ENCODE peak calls at places on chromosomes 11 and 22, in seven cellular contexts. Q is lung; B is fibroblast of lung; X is mesendoderm; M is CD4-positive, alpha-beta memory T cell; O is adipocyte; G is esophagus squamous epithelium. K is an unnamed sample. For H3K4me1 and H3K27me3, the result is how much of the 10 kb centered on the place peaks cover.

GRCh38 chr11:69101100-69101791 is 52.5 kb downstream of the TPCN2 start:
- DNase-seq in Q (peak), B (peak), X (peak), M (peak), O (peak), G (no peak), K (peak)

GRCh38 chr11:86938900-86939880 is 16.0 kb downstream of the FZD4 start:
- DNase-seq in Q (no peak), B (peak), X (peak), M (peak), O (peak), G (no peak), K (peak)

GRCh38 chr11:113273720-113274119 is 40.7 kb upstream of the TTC12 start:
- DNase-seq in Q (no peak), B (no peak), X (peak), M (no peak), O (no peak), G (no peak), K (no peak)

GRCh38 chr11:43987384-43988039 is 45.1 kb downstream of the C11orf96 start:
- DNase-seq in Q (peak), B (peak), X (peak), M (no peak), O (peak), G (no peak), K (no peak)

GRCh38 chr11:126655807-126656128 is 300.3 kb downstream of the ST3GAL4 start:
- DNase-seq in Q (no peak), B (no peak), X (no peak), M (no peak), O (peak), G (no peak), K (no peak)

GRCh38 chr11:36195496-36196346 is 93.5 kb downstream of the COMMD9 start:
- DNase-seq in Q (peak), B (peak), X (no peak), M (no peak), O (peak), G (no peak), K (no peak)

GRCh38 chr11:65151500-65151899 is 17.2 kb upstream of the SYVN1 start:
- DNase-seq in Q (no peak), B (no peak), X (no peak), M (no peak), O (no peak), G (no peak), K (no peak)

GRCh38 chr22:34696557-34696956 is 369.4 kb upstream of the ISX start:
- DNase-seq in Q (no peak), B (no peak), X (peak), M (no peak), O (no peak), G (no peak), K (peak)

GRCh38 chr22:44497218-44497903 is 672 bp downstream of the RTL6 start:
- DNase-seq in Q (no peak), B (peak), X (peak), M (no peak), O (no peak), G (no peak), K (no peak)

GRCh38 chr11:68889948-68890446 is 13.6 kb downstream of the MRPL21 start:
- DNase-seq in Q (no peak), B (peak), X (peak), M (no peak), O (peak), G (no peak), K (peak)

GRCh38 chr11:75442161-75442885 is 9.3 kb upstream of the KLHL35 start:
- DNase-seq in Q (no peak), B (no peak), X (no peak), M (no peak), O (no peak), G (no peak), K (no peak)

GRCh38 chr11:1574256-1575242 is 2.5 kb upstream of the DUSP8 start:
- DNase-seq in Q (no peak), B (peak), X (no peak), M (peak), O (peak), G (no peak), K (peak)

GRCh38 chr11:33128739-33129138 is 32.5 kb downstream of the CSTF3 start:
- DNase-seq in Q (no peak), B (no peak), X (no peak), M (no peak), O (no peak), G (no peak), K (no peak)

GRCh38 chr11:126440792-126441514 is 85.5 kb downstream of the ST3GAL4 start:
- DNase-seq in Q (peak), B (peak), X (peak), M (peak), O (peak), G (no peak), K (peak)

GRCh38 chr11:70490208-70490607 is 91.9 kb downstream of the CTTN start:
- DNase-seq in Q (no peak), B (no peak), X (no peak), M (no peak), O (no peak), G (no peak), K (no peak)

GRCh38 chr11:74418509-74418895 is 20.3 kb upstream of the PGM2L1 start:
- DNase-seq in Q (no peak), B (peak), X (no peak), M (no peak), O (peak), G (no peak), K (no peak)

GRCh38 chr11:112694813-112695212 is 266.4 kb upstream of the NCAM1 start:
- DNase-seq in Q (no peak), B (no peak), X (peak), M (no peak), O (no peak), G (no peak), K (no peak)

GRCh38 chr11:13098890-13099289 is 89.8 kb downstream of the RASSF10 start:
- DNase-seq in Q (no peak), B (no peak), X (no peak), M (no peak), O (no peak), G (no peak), K (no peak)

GRCh38 chr22:45975266-45976161 is 1.4 kb downstream of the WNT7B start:
- DNase-seq in Q (peak), B (no peak), X (peak), M (no peak), O (no peak), G (no peak), K (no peak)

GRCh38 chr22:38724926-38725571 is 19.3 kb downstream of the GTPBP1 start:
- DNase-seq in Q (no peak), B (peak), X (peak), M (peak), O (peak), G (no peak), K (peak)

GRCh38 chr11:8838248-8838647 is 72.7 kb upstream of the AKIP1 start:
- DNase-seq in Q (no peak), B (peak), X (no peak), M (no peak), O (peak), G (no peak), K (no peak)

GRCh38 chr22:46010951-46011626 is 34.1 kb upstream of the WNT7B start:
- DNase-seq in Q (no peak), B (no peak), X (no peak), M (no peak), O (no peak), G (no peak), K (no peak)

GRCh38 chr11:103586756-103587155 is 449.7 kb upstream of the DDI1 start:
- DNase-seq in Q (no peak), B (no peak), X (no peak), M (no peak), O (peak), G (no peak), K (no peak)

GRCh38 chr11:14253878-14254277 is 105.1 kb downstream of the RRAS2 start:
- DNase-seq in Q (peak), B (peak), X (no peak), M (no peak), O (no peak), G (no peak), K (no peak)

GRCh38 chr11:115202900-115203552 is 301.2 kb downstream of the CADM1 start:
- DNase-seq in Q (no peak), B (no peak), X (no peak), M (no peak), O (no peak), G (no peak), K (peak)

GRCh38 chr22:36014539-36015072 is 14.0 kb downstream of the RBFOX2 start:
- DNase-seq in Q (no peak), B (no peak), X (no peak), M (no peak), O (no peak), G (no peak), K (no peak)
- H3K4me1 ChIP-seq in Q (under half), B (under half), X (under half), M (under half), O (under half), G (under half), K (under half)

GRCh38 chr22:43399980-43400358 is 11.8 kb upstream of the MPPED1 start:
- DNase-seq in Q (no peak), B (no peak), X (no peak), M (no peak), O (no peak), G (no peak), K (no peak)
- H3K4me3 ChIP-seq in Q (no peak), B (no peak), X (no peak), M (no peak), O (no peak), G (no peak), K (no peak)

DNA sequence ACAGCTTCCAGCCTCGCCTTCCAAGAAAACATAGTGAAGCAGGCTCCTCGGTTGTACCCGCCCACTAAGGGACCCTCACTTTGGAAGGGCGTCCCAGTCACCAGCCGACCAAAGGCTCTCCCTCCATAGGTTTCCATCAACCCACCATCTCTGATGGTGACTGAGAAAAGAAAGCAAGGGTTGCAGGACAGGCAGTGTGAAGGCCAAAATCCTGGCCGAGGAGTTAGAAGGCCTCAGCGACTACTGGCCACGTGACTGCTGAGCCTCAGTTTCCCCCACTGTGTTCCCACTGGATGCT is 2.7 kb downstream of the FXYD6 start:
- DNase-seq in Q (no peak), B (no peak), X (no peak), M (no peak), O (no peak), G (no peak), K (no peak)
- H3K27me3 ChIP-seq in Q (under half), B (under half), X (under half), M (under half), O (half or more), G (half or more), K (under half)

GRCh38 chr11:60918941-60919275 is 5.0 kb downstream of the TMEM109 start:
- DNase-seq in Q (no peak), B (peak), X (no peak), M (no peak), O (no peak), G (no peak), K (no peak)

GRCh38 chr11:60916669-60917206 is 2.8 kb downstream of the TMEM109 start:
- DNase-seq in Q (no peak), B (no peak), X (peak), M (no peak), O (no peak), G (no peak), K (no peak)

GRCh38 chr11:60918251-60918940 is 4.4 kb downstream of the TMEM109 start:
- DNase-seq in Q (no peak), B (no peak), X (peak), M (no peak), O (no peak), G (no peak), K (no peak)

GRCh38 chr11:60915250-60915914 is 1.4 kb downstream of the TMEM109 start:
- DNase-seq in Q (peak), B (peak), X (peak), M (peak), O (peak), G (no peak), K (peak)

DNA sequence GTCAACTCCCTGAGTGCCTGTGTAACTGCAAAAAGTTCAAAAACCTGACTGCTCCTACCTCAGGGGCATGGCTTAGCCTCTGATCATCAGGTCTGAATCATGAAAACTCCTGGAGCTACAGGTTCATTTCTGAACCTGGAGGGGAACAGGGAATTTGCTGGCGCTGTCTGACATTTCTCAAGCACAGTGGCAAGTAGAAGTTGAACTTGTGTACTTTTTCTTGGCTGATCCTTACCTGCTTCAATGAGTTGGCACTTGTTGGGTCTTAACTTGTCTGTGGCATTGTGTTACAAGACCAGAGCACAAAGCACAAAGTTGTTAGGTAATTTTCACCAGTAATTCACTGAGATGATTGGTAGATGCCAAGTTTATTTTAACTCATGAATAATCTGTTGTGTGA is 3.3 kb downstream of the TMEM109 start:
- DNase-seq in Q (no peak), B (no peak), X (no peak), M (no peak), O (no peak), G (no peak), K (no peak)
- H3K4me1 ChIP-seq in Q (under half), B (under half), X (under half), M (under half), O (under half), G (half or more), K (under half)

K was measured in HAP-1.